ENCODE peak calls at places on chromosomes 2 and 18, in five cellular contexts. I is heart left ventricle, B is PC-3, J is mammary epithelial cell, M is upper lobe of right lung. U is an unnamed sample. For H3K4me1, the result is how much of the 10 kb centered on the place peaks cover.

GRCh38 chr2:238948765-238949641 is 101.1 kb downstream of the TWIST2 start:
- DNase-seq in I (no peak), B (peak), J (no peak), M (peak), U (peak)

GRCh38 chr2:99637157-99637697 is 147.4 kb upstream of the REV1 start:
- DNase-seq in I (no peak), B (no peak), J (no peak), M (no peak), U (no peak)

GRCh38 chr2:227684258-227684657 is 17.7 kb downstream of the SCYGR5 start:
- DNase-seq in I (no peak), B (no peak), J (no peak), M (no peak), U (no peak)

GRCh38 chr2:178306351-178307073 is 112.2 kb downstream of the OSBPL6 start:
- DNase-seq in I (peak), B (peak), J (peak), M (peak), U (no peak)

GRCh38 chr2:190093793-190094192 is 31.3 kb upstream of the MSTN start:
- DNase-seq in I (peak), B (no peak), J (no peak), M (no peak), U (peak)

GRCh38 chr2:56209701-56210100 is 25.9 kb downstream of the CCDC85A start:
- DNase-seq in I (no peak), B (no peak), J (no peak), M (no peak), U (peak)

GRCh38 chr2:227163998-227164744 is at the start of the genes COL4A3 and COL4A4:
- DNase-seq in I (peak), B (peak), J (peak), M (peak), U (peak)

GRCh38 chr2:155442755-155443372 is 744.4 kb downstream of the KCNJ3 start:
- DNase-seq in I (no peak), B (peak), J (peak), M (no peak), U (peak)

GRCh38 chr18:50886914-50887313 is 8.0 kb downstream of the ME2 start:
- DNase-seq in I (no peak), B (no peak), J (no peak), M (no peak), U (no peak)

GRCh38 chr2:241506793-241507429 is 1.5 kb downstream of the STK25 start:
- DNase-seq in I (no peak), B (peak), J (no peak), M (no peak), U (no peak)

GRCh38 chr2:216727346-216728122 is 32.2 kb upstream of the IGFBP5 start:
- DNase-seq in I (no peak), B (no peak), J (no peak), M (no peak), U (no peak)

GRCh38 chr2:97868986-97869721 is 126.6 kb downstream of the TMEM131 start:
- DNase-seq in I (peak), B (peak), J (peak), M (no peak), U (peak)

GRCh38 chr2:47301731-47302130 is 101.2 kb upstream of the MSH2 start:
- DNase-seq in I (no peak), B (no peak), J (no peak), M (no peak), U (no peak)
- H3K4me1 ChIP-seq in I (under half), B (under half), J (under half), M (under half), U (under half)

GRCh38 chr2:53018830-53019425 is 748.7 kb upstream of the CHAC2 start:
- DNase-seq in I (no peak), B (peak), J (no peak), M (no peak), U (no peak)
- TF ChIP-seq CTCF in I (no peak), B (peak), J (peak), M (no peak), U (peak)

GRCh38 chr2:69635426-69635825 is 8.1 kb downstream of the AAK1 start:
- DNase-seq in I (no peak), B (no peak), J (no peak), M (no peak), U (no peak)
- H3K4me1 ChIP-seq in I (under half), B (under half), J (under half), M (under half), U (under half)

GRCh38 chr2:134855709-134856108 is 17.3 kb downstream of the ACMSD start:
- DNase-seq in I (no peak), B (no peak), J (no peak), M (no peak), U (no peak)
- TF ChIP-seq CTCF in I (no peak), B (peak), J (no peak), M (no peak), U (no peak)

GRCh38 chr2:36355890-36356198 is 266 bp downstream of the CRIM1 start:
- DNase-seq in I (no peak), B (no peak), J (no peak), M (no peak), U (no peak)

GRCh38 chr2:36358317-36358659 is 2.7 kb downstream of the CRIM1 start:
- DNase-seq in I (no peak), B (peak), J (no peak), M (no peak), U (peak)

GRCh38 chr2:36357506-36358316 is 2.1 kb downstream of the CRIM1 start:
- DNase-seq in I (peak), B (peak), J (peak), M (no peak), U (peak)

GRCh38 chr2:36356199-36356989 is 816 bp downstream of the CRIM1 start:
- DNase-seq in I (peak), B (peak), J (no peak), M (peak), U (no peak)

GRCh38 chr2:36356990-36357505 is 1.5 kb downstream of the CRIM1 start:
- DNase-seq in I (peak), B (peak), J (peak), M (no peak), U (no peak)
- H3K4me1 ChIP-seq in I (under half), B (half or more), J (under half), M (half or more), U (under half)